ENCODE peak calls at places on chromosomes 13 and 19, in ten cellular contexts. S is cardiac muscle cell, H is foreskin fibroblast, A is HFF-Myc, I is H1, M is Peyer's patch, G is AG10803, E is fibroblast of the aortic adventitia, N is A549, R is tibial nerve. Z is an unnamed sample.

GRCh38 chr19:56076413-56076998 is 44.6 kb downstream of the ZNF787 start:
- DNase-seq in S (peak; percentile 64), H (peak; percentile 78), A (peak; percentile 16), I (no peak), M (no peak), G (peak; percentile 45), E (peak; percentile 73), N (peak; percentile 70), R (peak; percentile 78), Z (peak; percentile 10)

GRCh38 chr13:80139196-80139595 is 201.7 kb downstream of the SPRY2 start:
- DNase-seq in S (no peak), H (no peak), A (no peak), I (no peak), M (no peak), G (no peak), E (no peak), N (no peak), R (no peak), Z (no peak)

GRCh38 chr19:55640577-55641375 is at the start of gene ZNF580:
- DNase-seq in S (peak; percentile 73), H (peak; percentile 93), A (no peak), I (no peak), M (peak; percentile 77), G (peak; percentile 69), E (peak; percentile 71), N (peak; percentile 77), R (peak; percentile 25), Z (no peak)

GRCh38 chr19:18832331-18833140 is 777 bp downstream of the UPF1 start:
- DNase-seq in S (peak; percentile 45), H (peak; percentile 58), A (no peak), I (no peak), M (peak; percentile 63), G (peak; percentile 25), E (no peak), N (peak; percentile 32), R (no peak), Z (no peak)

GRCh38 chr19:54162241-54162805 is 2.8 kb upstream of the LENG1 start:
- DNase-seq in S (peak; percentile 93), H (peak; percentile 79), A (no peak), I (no peak), M (peak; percentile 96), G (peak; percentile 67), E (peak; percentile 48), N (peak; percentile 89), R (peak; percentile 79), Z (no peak)

GRCh38 chr13:80118507-80118906 is 222.4 kb downstream of the SPRY2 start:
- DNase-seq in S (no peak), H (no peak), A (no peak), I (no peak), M (no peak), G (no peak), E (no peak), N (no peak), R (no peak), Z (no peak)

GRCh38 chr19:19120308-19121156 is 17.7 kb downstream of the TMEM161A start:
- DNase-seq in S (peak; percentile 95), H (peak; percentile 81), A (no peak), I (peak; percentile 99), M (peak; percentile 84), G (peak; percentile 49), E (peak; percentile 20), N (peak; percentile 49), R (peak; percentile 46), Z (no peak)

GRCh38 chr19:13637664-13638063 is 126.7 kb upstream of the MRI1 start:
- DNase-seq in S (no peak), H (peak; percentile 38), A (no peak), I (no peak), M (no peak), G (peak; percentile 34), E (peak; percentile 2), N (no peak), R (no peak), Z (no peak)

GRCh38 chr19:6318772-6319171 is 14.6 kb downstream of the ACER1 start:
- DNase-seq in S (no peak), H (peak; percentile 15), A (no peak), I (no peak), M (no peak), G (peak; percentile 6), E (peak; percentile 7), N (no peak), R (no peak), Z (peak; percentile 5)

GRCh38 chr13:94433055-94433947 is 46.2 kb downstream of the DCT start:
- DNase-seq in S (peak; percentile 86), H (no peak), A (no peak), I (peak; percentile 9), M (no peak), G (no peak), E (no peak), N (no peak), R (no peak), Z (no peak)

DNA sequence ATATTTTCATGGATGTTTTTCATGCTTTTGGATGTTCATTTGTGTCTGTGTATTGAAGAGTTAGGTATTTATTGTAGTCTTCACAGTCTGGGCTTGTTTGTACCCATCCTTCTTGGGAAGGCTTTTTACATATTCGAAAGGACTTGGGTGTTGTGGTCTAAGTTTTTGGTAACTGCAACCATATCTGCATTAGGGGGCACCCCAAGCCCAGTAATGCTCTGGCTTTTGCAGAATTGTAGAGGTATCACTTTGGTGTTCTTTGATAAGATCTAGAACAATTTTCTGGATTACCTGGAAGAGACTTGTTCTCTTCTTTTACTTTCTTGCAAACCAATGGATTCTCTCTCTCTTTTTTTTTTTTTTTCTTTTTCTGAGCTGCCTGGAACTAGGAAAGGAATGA is 581.3 kb downstream of the DACH1 start:
- DNase-seq in S (no peak), H (no peak), A (no peak), I (no peak), M (no peak), G (no peak), E (no peak), N (no peak), R (no peak), Z (no peak)
- TF ChIP-seq CTCF in S (no peak), H (no peak), A (peak; percentile 6), I (no peak), M (peak; percentile 24), G (no peak), E (no peak), N (no peak), R (no peak), Z (no peak)

GRCh38 chr19:51001495-51001894 is at the start of gene KLK8:
- DNase-seq in S (no peak), H (no peak), A (no peak), I (no peak), M (no peak), G (no peak), E (no peak), N (no peak), R (no peak), Z (no peak)

GRCh38 chr19:51002101-51002532 is 713 bp upstream of the KLK8 start:
- DNase-seq in S (no peak), H (no peak), A (no peak), I (no peak), M (no peak), G (no peak), E (no peak), N (no peak), R (no peak), Z (no peak)

GRCh38 chr19:51002542-51003311 is 1.3 kb upstream of the KLK8 start:
- DNase-seq in S (peak; percentile 22), H (no peak), A (no peak), I (peak; percentile 79), M (no peak), G (no peak), E (no peak), N (peak; percentile 92), R (peak; percentile 9), Z (no peak)

GRCh38 chr19:51000426-51000825 is 978 bp downstream of the KLK8 start:
- DNase-seq in S (no peak), H (no peak), A (no peak), I (no peak), M (no peak), G (no peak), E (no peak), N (no peak), R (no peak), Z (no peak)

GRCh38 chr19:51000981-51001380 is 423 bp downstream of the KLK8 start:
- DNase-seq in S (no peak), H (no peak), A (no peak), I (no peak), M (no peak), G (no peak), E (no peak), N (no peak), R (no peak), Z (no peak)
- H3K4me3 ChIP-seq in S (no peak overlapping the region), H (no peak overlapping the region), A (no peak overlapping the region), I (peak overlapping the region; percentile 29), M (no peak overlapping the region), G (no peak overlapping the region), E (no peak overlapping the region), N (no peak overlapping the region), R (no peak overlapping the region), Z (no peak overlapping the region)

GRCh38 chr19:47421844-47422395 is 2.6 kb upstream of the MEIS3 start:
- DNase-seq in S (peak; percentile 49), H (peak; percentile 31), A (no peak), I (no peak), M (no peak), G (no peak), E (no peak), N (no peak), R (no peak), Z (no peak)
- TF ChIP-seq CTCF in S (no peak), H (no peak), A (no peak), I (no peak), M (no peak), G (no peak), E (no peak), N (no peak), R (no peak), Z (no peak)

GRCh38 chr19:17447704-17448189 is 721 bp downstream of the TMEM221 start:
- DNase-seq in S (no peak), H (no peak), A (no peak), I (no peak), M (no peak), G (no peak), E (no peak), N (no peak), R (no peak), Z (no peak)
- H3K4me3 ChIP-seq in S (peak overlapping the region; percentile 52), H (no peak overlapping the region), A (no peak overlapping the region), I (peak overlapping the region; percentile 94), M (peak overlapping the region; percentile 41), G (no peak overlapping the region), E (peak overlapping the region; percentile 18), N (peak overlapping the region; percentile 50), R (peak overlapping the region; percentile 52), Z (no peak overlapping the region)

DNA sequence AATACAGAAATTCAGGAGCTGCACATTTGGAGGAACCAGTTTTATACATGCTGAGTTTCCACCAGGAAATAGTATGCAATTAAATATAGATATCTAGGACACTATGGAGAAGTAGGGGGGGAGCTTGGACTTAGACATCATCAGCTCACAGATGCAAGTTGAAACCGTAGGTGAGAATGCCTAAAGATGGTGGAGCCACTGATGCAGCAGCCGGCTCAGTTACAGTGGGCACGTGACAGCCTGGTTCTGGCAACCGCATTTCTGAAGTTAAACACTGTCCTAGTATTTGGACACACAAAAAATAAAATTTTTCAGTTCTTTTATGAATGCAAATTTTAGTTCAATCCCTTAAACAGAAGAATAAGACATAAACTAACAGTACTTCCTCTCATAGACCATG is 91.5 kb upstream of the FRY start:
- DNase-seq in S (no peak), H (no peak), A (no peak), I (no peak), M (no peak), G (no peak), E (no peak), N (no peak), R (no peak), Z (no peak)
- TF ChIP-seq CTCF in S (no peak), H (no peak), A (no peak), I (no peak), M (no peak), G (no peak), E (no peak), N (no peak), R (no peak), Z (no peak)

GRCh38 chr13:43368003-43368402 is 344.6 kb downstream of the DNAJC15 start:
- DNase-seq in S (no peak), H (peak; percentile 31), A (no peak), I (no peak), M (no peak), G (peak; percentile 70), E (peak; percentile 39), N (no peak), R (no peak), Z (no peak)
- H3K4me3 ChIP-seq in S (no peak overlapping the region), H (peak overlapping the region; percentile 10), A (no peak overlapping the region), I (no peak overlapping the region), M (no peak overlapping the region), G (peak overlapping the region; percentile 26), E (no peak overlapping the region), N (no peak overlapping the region), R (no peak overlapping the region), Z (no peak overlapping the region)